ENCODE peak calls at places on chromosomes 1 and 21, in eight cellular contexts. M is astrocyte of the cerebellum; E is CD8-positive, alpha-beta T cell; N is mucosa of descending colon; Z is AG04450; A is left ventricle myocardium inferior; I is epithelial cell of esophagus; B is MM.1S. X is an unnamed sample.

GRCh38 chr1:226131639-226132038 is 54.9 kb downstream of the ACBD3 start:
- DNase-seq in M (no peak), E (no peak), N (no peak), Z (no peak), A (no peak), I (no peak), B (no peak), X (no peak)

GRCh38 chr21:41283211-41283818 is 33.3 kb upstream of the FAM3B start:
- DNase-seq in M (peak; percentile 85), E (peak; percentile 15), N (peak; percentile 68), Z (peak; percentile 65), A (no peak), I (peak; percentile 87), B (peak; percentile 84), X (peak; percentile 43)

GRCh38 chr1:81304187-81304586 is 496.5 kb upstream of the ADGRL2 start:
- DNase-seq in M (no peak), E (no peak), N (no peak), Z (no peak), A (no peak), I (peak; percentile 54), B (no peak), X (no peak)

GRCh38 chr1:175287377-175287776 is 94.8 kb upstream of the KIAA0040 start:
- DNase-seq in M (no peak), E (no peak), N (peak; percentile 4), Z (no peak), A (no peak), I (no peak), B (peak; percentile 99), X (no peak)

GRCh38 chr1:222539951-222540597 is 7.8 kb downstream of the HHIPL2 start:
- DNase-seq in M (peak; percentile 54), E (no peak), N (no peak), Z (no peak), A (no peak), I (no peak), B (no peak), X (no peak)

GRCh38 chr1:27005648-27006496 is 6.8 kb downstream of the TENT5B start:
- DNase-seq in M (no peak), E (no peak), N (no peak), Z (no peak), A (no peak), I (no peak), B (no peak), X (no peak)

GRCh38 chr1:48099011-48099550 is 101.9 kb upstream of the TRABD2B start:
- DNase-seq in M (no peak), E (no peak), N (no peak), Z (no peak), A (no peak), I (no peak), B (no peak), X (no peak)

GRCh38 chr1:164678289-164678688 is 119.3 kb downstream of the PBX1 start:
- DNase-seq in M (no peak), E (no peak), N (no peak), Z (no peak), A (no peak), I (no peak), B (no peak), X (no peak)

GRCh38 chr1:244502630-244503029 is 41.6 kb downstream of the CATSPERE start:
- DNase-seq in M (no peak), E (no peak), N (no peak), Z (no peak), A (no peak), I (no peak), B (no peak), X (no peak)

GRCh38 chr1:208475449-208475848 is 231.3 kb upstream of the PLXNA2 start:
- DNase-seq in M (no peak), E (no peak), N (peak; percentile 10), Z (no peak), A (no peak), I (peak; percentile 50), B (no peak), X (no peak)

GRCh38 chr1:218182455-218182854 is 102.6 kb upstream of the RRP15 start:
- DNase-seq in M (no peak), E (no peak), N (no peak), Z (no peak), A (no peak), I (no peak), B (no peak), X (no peak)

GRCh38 chr1:116856312-116856711 is 53.4 kb upstream of the PTGFRN start:
- DNase-seq in M (no peak), E (no peak), N (no peak), Z (no peak), A (no peak), I (no peak), B (no peak), X (no peak)

GRCh38 chr21:26389971-26390641 is 183.0 kb downstream of the CYYR1 start:
- DNase-seq in M (no peak), E (no peak), N (no peak), Z (no peak), A (no peak), I (peak; percentile 100), B (peak; percentile 83), X (no peak)

GRCh38 chr1:161013104-161013590 is 7.8 kb downstream of the F11R start:
- DNase-seq in M (no peak), E (no peak), N (no peak), Z (no peak), A (no peak), I (peak; percentile 39), B (no peak), X (no peak)
- H3K4me3 ChIP-seq in M (no peak overlapping the region), E (peak overlapping the region; percentile 51), N (no peak overlapping the region), Z (no peak overlapping the region), A (peak overlapping the region; percentile 50), I (peak overlapping the region; percentile 9), B (peak overlapping the region; percentile 51), X (no peak overlapping the region)

GRCh38 chr1:29343476-29343875 is 107.2 kb downstream of the PTPRU start:
- DNase-seq in M (no peak), E (no peak), N (no peak), Z (no peak), A (no peak), I (no peak), B (no peak), X (no peak)

GRCh38 chr1:29342351-29342750 is 106.0 kb downstream of the PTPRU start:
- DNase-seq in M (no peak), E (no peak), N (no peak), Z (no peak), A (no peak), I (no peak), B (no peak), X (no peak)

GRCh38 chr1:29344336-29344735 is 108.0 kb downstream of the PTPRU start:
- DNase-seq in M (no peak), E (no peak), N (no peak), Z (no peak), A (no peak), I (no peak), B (no peak), X (no peak)

GRCh38 chr1:29341936-29342335 is 105.6 kb downstream of the PTPRU start:
- DNase-seq in M (no peak), E (no peak), N (no peak), Z (no peak), A (no peak), I (no peak), B (no peak), X (no peak)

GRCh38 chr1:29343908-29344307 is 107.6 kb downstream of the PTPRU start:
- DNase-seq in M (no peak), E (no peak), N (no peak), Z (no peak), A (no peak), I (no peak), B (no peak), X (no peak)
- TF ChIP-seq CTCF in M (no peak), E (no peak), N (no peak), Z (no peak), A (no peak), I (no peak), B (no peak), X (no peak)

GRCh38 chr1:1069061-1069710 is 4.9 kb downstream of the RNF223 start:
- DNase-seq in M (no peak), E (peak; percentile 86), N (peak; percentile 93), Z (no peak), A (peak; percentile 52), I (peak; percentile 81), B (peak; percentile 58), X (no peak)
- H3K4me3 ChIP-seq in M (peak overlapping the region; percentile 55), E (peak overlapping the region; percentile 88), N (no peak overlapping the region), Z (peak overlapping the region; percentile 74), A (peak overlapping the region; percentile 64), I (peak overlapping the region; percentile 51), B (peak overlapping the region; percentile 53), X (peak overlapping the region; percentile 78)

GRCh38 chr1:151909167-151910149 is at the start of gene THEM4:
- DNase-seq in M (peak; percentile 77), E (peak; percentile 91), N (peak; percentile 98), Z (peak; percentile 88), A (peak; percentile 98), I (peak; percentile 94), B (peak; percentile 100), X (peak; percentile 87)
- TF ChIP-seq CTCF in M (no peak), E (no peak), N (no peak), Z (peak; percentile 5), A (peak; percentile 51), I (no peak), B (peak; percentile 66), X (peak; percentile 0)

DNA sequence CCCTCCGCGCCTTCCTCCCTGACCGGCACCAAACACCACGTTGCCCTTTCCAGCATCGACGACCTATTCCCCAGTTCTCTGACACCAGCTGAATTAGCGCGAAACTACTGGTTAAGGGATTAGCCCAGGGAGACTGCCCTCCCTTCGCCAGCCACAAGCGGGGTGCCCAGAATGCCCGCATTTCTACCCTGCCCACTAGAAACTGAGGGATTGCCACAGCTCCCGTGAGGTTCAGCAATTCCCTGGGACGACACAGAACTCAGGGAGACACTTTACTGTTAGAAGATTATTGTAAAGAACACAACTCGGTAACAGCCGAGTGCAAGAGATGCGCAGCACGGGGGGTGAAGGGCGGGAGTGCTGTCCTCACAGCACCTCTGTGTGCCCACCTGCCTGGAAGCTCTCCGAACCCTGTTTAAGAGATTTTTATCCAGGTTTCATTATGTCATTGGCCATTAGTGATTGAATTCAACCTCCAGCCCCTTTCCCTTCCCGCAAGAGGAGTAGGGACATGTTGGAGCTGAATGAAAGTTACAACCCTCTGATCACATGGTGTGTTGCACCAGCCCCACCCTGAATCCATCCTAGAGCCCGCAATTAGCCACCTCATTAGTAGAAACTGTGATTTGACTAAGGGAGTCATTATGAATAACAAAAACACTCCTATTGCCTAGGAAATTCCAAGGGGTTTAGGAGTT is 15.8 kb upstream of the RIPPLY3 start:
- DNase-seq in M (no peak), E (no peak), N (no peak), Z (no peak), A (no peak), I (no peak), B (no peak), X (no peak)
- H3K4me3 ChIP-seq in M (peak overlapping the region; percentile 36), E (peak overlapping the region; percentile 63), N (no peak overlapping the region), Z (peak overlapping the region; percentile 63), A (peak overlapping the region; percentile 79), I (peak overlapping the region; percentile 52), B (peak overlapping the region; percentile 69), X (peak overlapping the region; percentile 43)

GRCh38 chr1:5980314-5981008 is 11.8 kb downstream of the NPHP4 start:
- DNase-seq in M (no peak), E (no peak), N (no peak), Z (no peak), A (peak; percentile 73), I (peak; percentile 23), B (no peak), X (peak; percentile 64)
- TF ChIP-seq CTCF in M (no peak), E (no peak), N (no peak), Z (no peak), A (peak; percentile 26), I (no peak), B (no peak), X (peak; percentile 51)

GRCh38 chr1:3323021-3323790 is 131.3 kb upstream of the ARHGEF16 start:
- DNase-seq in M (no peak), E (no peak), N (peak; percentile 68), Z (no peak), A (peak; percentile 64), I (no peak), B (no peak), X (no peak)
- H3K4me3 ChIP-seq in M (no peak overlapping the region), E (no peak overlapping the region), N (no peak overlapping the region), Z (no peak overlapping the region), A (peak overlapping the region; percentile 19), I (no peak overlapping the region), B (no peak overlapping the region), X (no peak overlapping the region)

X was measured in retinal pigment epithelial cell.